ENCODE peak calls at places on chromosomes 12 and 14, in four cellular contexts. One of them, this sample, is unnamed.

GRCh38 chr14:72527591-72527990 is 366.3 kb downstream of the DPF3 start:
- DNase-seq in Caki2: no peak
- DNase-seq in HT1080: no peak
- DNase-seq in tibial artery: no peak
- DNase-seq in this sample: no peak

GRCh38 chr12:63918788-63919300 is 74.3 kb downstream of the SRGAP1 start:
- DNase-seq in HT1080: peak
- DNase-seq in tibial artery: no peak
- DNase-seq in Caki2: peak
- DNase-seq in this sample: peak

GRCh38 chr14:106228541-106229158 is 702.3 kb downstream of the TMEM121 start:
- DNase-seq in Caki2: no peak
- DNase-seq in tibial artery: no peak
- DNase-seq in HT1080: no peak
- DNase-seq in this sample: no peak

GRCh38 chr12:100404769-100405407 is 48.0 kb downstream of the SLC17A8 start:
- DNase-seq in HT1080: no peak
- DNase-seq in tibial artery: no peak
- DNase-seq in Caki2: no peak
- DNase-seq in this sample: peak

GRCh38 chr12:115481141-115481540 is 796.4 kb downstream of the MED13L start:
- DNase-seq in tibial artery: no peak
- DNase-seq in Caki2: no peak
- DNase-seq in HT1080: no peak
- DNase-seq in this sample: no peak

GRCh38 chr12:131126662-131127173 is 173.0 kb downstream of the ADGRD1 start:
- DNase-seq in HT1080: no peak
- DNase-seq in Caki2: no peak
- DNase-seq in tibial artery: no peak
- DNase-seq in this sample: no peak

GRCh38 chr14:27090716-27091115 is 492.9 kb upstream of the NOVA1 start:
- DNase-seq in HT1080: no peak
- DNase-seq in Caki2: no peak
- DNase-seq in tibial artery: no peak
- DNase-seq in this sample: no peak

GRCh38 chr14:50122291-50122690 is 5.9 kb upstream of the VCPKMT start:
- DNase-seq in Caki2: peak
- DNase-seq in tibial artery: no peak
- DNase-seq in HT1080: no peak
- DNase-seq in this sample: peak

GRCh38 chr14:59870277-59871165 is at the start of gene RTN1:
- DNase-seq in tibial artery: peak
- DNase-seq in Caki2: peak
- DNase-seq in HT1080: peak
- DNase-seq in this sample: peak

GRCh38 chr14:90692061-90692460 is 124.2 kb downstream of the TTC7B start:
- DNase-seq in tibial artery: no peak
- DNase-seq in Caki2: no peak
- DNase-seq in HT1080: no peak
- DNase-seq in this sample: no peak

GRCh38 chr12:23950775-23951391 is 1.4 kb upstream of the SOX5 start:
- DNase-seq in Caki2: no peak
- DNase-seq in HT1080: no peak
- DNase-seq in tibial artery: no peak
- DNase-seq in this sample: peak

GRCh38 chr12:47102845-47103666 is 23.3 kb upstream of the AMIGO2 start:
- DNase-seq in HT1080: no peak
- DNase-seq in Caki2: peak
- DNase-seq in tibial artery: no peak
- DNase-seq in this sample: peak

GRCh38 chr14:37753459-37753858 is 158.0 kb downstream of the TTC6 start:
- DNase-seq in Caki2: no peak
- DNase-seq in HT1080: peak
- DNase-seq in tibial artery: no peak
- DNase-seq in this sample: no peak

GRCh38 chr12:112820796-112821195 is 29.2 kb downstream of the RPH3A start:
- DNase-seq in HT1080: no peak
- DNase-seq in Caki2: no peak
- DNase-seq in tibial artery: no peak
- DNase-seq in this sample: no peak

GRCh38 chr14:71142375-71143038 is 235.2 kb downstream of the PCNX1 start:
- DNase-seq in Caki2: peak
- DNase-seq in HT1080: peak
- DNase-seq in tibial artery: no peak
- DNase-seq in this sample: peak

GRCh38 chr12:93536766-93537515 is 35.5 kb upstream of the SOCS2 start:
- DNase-seq in Caki2: no peak
- DNase-seq in tibial artery: no peak
- DNase-seq in HT1080: no peak
- DNase-seq in this sample: peak

GRCh38 chr14:89276424-89276975 is 140.5 kb downstream of the FOXN3 start:
- DNase-seq in Caki2: peak
- DNase-seq in HT1080: peak
- DNase-seq in tibial artery: no peak
- DNase-seq in this sample: peak

GRCh38 chr12:93015970-93016751 is 87.1 kb upstream of the EEA1 start:
- DNase-seq in tibial artery: no peak
- DNase-seq in Caki2: peak
- DNase-seq in HT1080: no peak
- DNase-seq in this sample: no peak

GRCh38 chr12:18461738-18462137 is 200.4 kb downstream of the PIK3C2G start:
- DNase-seq in Caki2: no peak
- DNase-seq in HT1080: no peak
- DNase-seq in tibial artery: no peak
- DNase-seq in this sample: no peak

GRCh38 chr14:61355892-61356325 is 34.5 kb downstream of the PRKCH start:
- DNase-seq in Caki2: peak
- DNase-seq in HT1080: peak
- DNase-seq in tibial artery: peak
- DNase-seq in this sample: peak

GRCh38 chr12:124667671-124668337 is 100.4 kb upstream of the NCOR2 start:
- DNase-seq in HT1080: no peak
- DNase-seq in Caki2: no peak
- DNase-seq in tibial artery: no peak
- DNase-seq in this sample: no peak

GRCh38 chr12:64400041-64400440 is 4.2 kb upstream of the XPOT start:
- DNase-seq in tibial artery: no peak
- DNase-seq in HT1080: peak
- DNase-seq in Caki2: peak
- DNase-seq in this sample: peak

GRCh38 chr14:70635971-70636595 is 5.6 kb upstream of the TTC9 start:
- DNase-seq in HT1080: peak
- DNase-seq in tibial artery: no peak
- DNase-seq in Caki2: peak
- DNase-seq in this sample: peak

GRCh38 chr14:64035143-64035542 is 182.3 kb downstream of the SYNE2 start:
- DNase-seq in Caki2: no peak
- DNase-seq in HT1080: no peak
- DNase-seq in tibial artery: no peak
- DNase-seq in this sample: peak

GRCh38 chr12:23055004-23055403 is 430.0 kb downstream of the ETNK1 start:
- DNase-seq in HT1080: peak
- DNase-seq in tibial artery: no peak
- DNase-seq in Caki2: peak
- DNase-seq in this sample: peak

GRCh38 chr12:4270670-4271432 is 2.7 kb upstream of the CCND2 start:
- DNase-seq in tibial artery: peak
- DNase-seq in HT1080: no peak
- DNase-seq in Caki2: no peak
- DNase-seq in this sample: no peak

GRCh38 chr14:35234007-35234406 is 58.2 kb upstream of the PSMA6 start:
- DNase-seq in HT1080: no peak
- DNase-seq in Caki2: no peak
- DNase-seq in tibial artery: no peak
- DNase-seq in this sample: no peak

GRCh38 chr14:105760691-105761344 is 234.4 kb downstream of the TMEM121 start:
- DNase-seq in HT1080: no peak
- DNase-seq in Caki2: no peak
- DNase-seq in tibial artery: no peak
- DNase-seq in this sample: no peak

GRCh38 chr12:62434504-62435336 is 31.9 kb upstream of the MON2 start:
- DNase-seq in HT1080: peak
- DNase-seq in tibial artery: peak
- DNase-seq in Caki2: no peak
- DNase-seq in this sample: peak

This sample was measured in kidney tubule cell.